ENCODE peak calls at places on chromosomes 5 and 9, in four cellular contexts. One of them, this sample, is unnamed.

GRCh38 chr9:19050637-19051591 is 1.7 kb downstream of the RRAGA start:
- DNase-seq in astrocyte: no peak
- DNase-seq in cardiac fibroblast: no peak
- DNase-seq in GM23248: no peak
- DNase-seq in this sample: no peak

GRCh38 chr5:138305797-138306196 is 25.8 kb downstream of the CDC25C start:
- DNase-seq in astrocyte: no peak
- DNase-seq in cardiac fibroblast: no peak
- DNase-seq in GM23248: no peak
- DNase-seq in this sample: no peak

GRCh38 chr5:177372910-177373309 is 11.3 kb upstream of the SLC34A1 start:
- DNase-seq in astrocyte: no peak
- DNase-seq in cardiac fibroblast: no peak
- DNase-seq in GM23248: no peak
- DNase-seq in this sample: no peak

GRCh38 chr5:9015250-9015936 is 530.5 kb downstream of the SEMA5A start:
- DNase-seq in astrocyte: peak
- DNase-seq in cardiac fibroblast: peak
- DNase-seq in GM23248: peak
- DNase-seq in this sample: no peak

GRCh38 chr9:137459147-137459600 is at the start of gene NSMF:
- DNase-seq in astrocyte: peak
- DNase-seq in cardiac fibroblast: peak
- DNase-seq in GM23248: peak
- DNase-seq in this sample: peak

GRCh38 chr5:11584008-11584407 is 320.2 kb downstream of the CTNND2 start:
- DNase-seq in astrocyte: peak
- DNase-seq in cardiac fibroblast: peak
- DNase-seq in GM23248: no peak
- DNase-seq in this sample: no peak

GRCh38 chr5:23763170-23763569 is 255.8 kb downstream of the PRDM9 start:
- DNase-seq in astrocyte: no peak
- DNase-seq in cardiac fibroblast: no peak
- DNase-seq in GM23248: no peak
- DNase-seq in this sample: no peak

GRCh38 chr9:137387034-137387890 is 35.7 kb downstream of the EXD3 start:
- DNase-seq in astrocyte: no peak
- DNase-seq in cardiac fibroblast: peak
- DNase-seq in GM23248: no peak
- DNase-seq in this sample: no peak

GRCh38 chr5:145825751-145826180 is 9.4 kb downstream of the PRELID2 start:
- DNase-seq in astrocyte: peak
- DNase-seq in cardiac fibroblast: peak
- DNase-seq in GM23248: peak
- DNase-seq in this sample: no peak

GRCh38 chr5:172504736-172505402 is 50.5 kb upstream of the SH3PXD2B start:
- DNase-seq in astrocyte: no peak
- DNase-seq in cardiac fibroblast: no peak
- DNase-seq in GM23248: no peak
- DNase-seq in this sample: no peak

GRCh38 chr5:57358796-57359592 is 123.6 kb downstream of the ACTBL2 start:
- DNase-seq in astrocyte: no peak
- DNase-seq in cardiac fibroblast: no peak
- DNase-seq in GM23248: no peak
- DNase-seq in this sample: no peak

GRCh38 chr9:122133984-122134535 is 25.5 kb downstream of the NDUFA8 start:
- DNase-seq in astrocyte: no peak
- DNase-seq in cardiac fibroblast: no peak
- DNase-seq in GM23248: no peak
- DNase-seq in this sample: no peak

GRCh38 chr5:106121972-106122605 is 1548.6 kb downstream of the EFNA5 start:
- DNase-seq in astrocyte: no peak
- DNase-seq in cardiac fibroblast: peak
- DNase-seq in GM23248: peak
- DNase-seq in this sample: peak

GRCh38 chr9:127446720-127447415 is 4.3 kb downstream of the RPL12 start:
- DNase-seq in astrocyte: no peak
- DNase-seq in cardiac fibroblast: no peak
- DNase-seq in GM23248: no peak
- DNase-seq in this sample: no peak

GRCh38 chr9:137295313-137296213 is 6.5 kb downstream of the NRARP start:
- DNase-seq in astrocyte: no peak
- DNase-seq in cardiac fibroblast: no peak
- DNase-seq in GM23248: peak
- DNase-seq in this sample: peak

DNA sequence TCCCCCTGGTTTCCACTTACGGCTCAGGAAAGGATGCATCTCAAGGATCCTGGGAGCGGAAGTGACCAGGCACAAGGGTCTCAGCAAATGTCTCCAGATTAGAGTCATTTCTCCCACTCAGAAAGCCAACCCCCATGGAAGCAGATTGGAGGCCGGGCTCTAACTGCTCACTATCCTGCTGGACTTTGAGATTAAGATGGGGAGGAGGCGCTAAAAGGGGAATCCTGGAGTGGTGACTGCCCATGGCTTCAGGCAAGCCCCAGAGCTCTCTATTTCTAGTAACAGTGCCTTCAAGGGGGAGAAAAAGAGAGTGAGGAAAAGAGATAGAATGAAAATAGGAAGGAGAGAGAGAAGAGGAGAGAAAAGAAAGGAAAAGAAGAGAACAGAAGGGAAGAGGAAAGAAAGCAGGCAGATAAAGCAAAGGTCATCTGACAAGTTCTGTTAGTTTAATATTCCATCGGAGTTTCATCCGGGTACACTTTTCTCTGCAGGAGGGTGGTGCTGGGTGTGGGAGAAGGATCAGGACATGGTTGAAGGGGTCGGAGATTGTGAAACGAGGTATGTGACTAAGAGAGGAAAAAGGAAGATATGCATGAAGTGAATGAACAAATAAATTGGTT is at the start of gene AGXT2:
- DNase-seq in astrocyte: no peak
- DNase-seq in cardiac fibroblast: no peak
- DNase-seq in GM23248: no peak
- DNase-seq in this sample: no peak
- H3K4me3 ChIP-seq in astrocyte: no peak
- H3K4me3 ChIP-seq in cardiac fibroblast: no peak
- H3K4me3 ChIP-seq in GM23248: no peak
- H3K4me3 ChIP-seq in this sample: no peak

GRCh38 chr9:132589148-132590036 is 7.0 kb downstream of the BARHL1 start:
- DNase-seq in astrocyte: no peak
- DNase-seq in cardiac fibroblast: no peak
- DNase-seq in GM23248: peak
- DNase-seq in this sample: no peak

GRCh38 chr9:132590037-132590317 is 7.6 kb downstream of the BARHL1 start:
- DNase-seq in astrocyte: no peak
- DNase-seq in cardiac fibroblast: no peak
- DNase-seq in GM23248: no peak
- DNase-seq in this sample: no peak

GRCh38 chr9:132588098-132588497 is 5.7 kb downstream of the BARHL1 start:
- DNase-seq in astrocyte: no peak
- DNase-seq in cardiac fibroblast: no peak
- DNase-seq in GM23248: no peak
- DNase-seq in this sample: no peak

GRCh38 chr9:132587484-132587858 is 5.1 kb downstream of the BARHL1 start:
- DNase-seq in astrocyte: no peak
- DNase-seq in cardiac fibroblast: no peak
- DNase-seq in GM23248: no peak
- DNase-seq in this sample: no peak

GRCh38 chr9:132588501-132589147 is 6.2 kb downstream of the BARHL1 start:
- DNase-seq in astrocyte: no peak
- DNase-seq in cardiac fibroblast: no peak
- DNase-seq in GM23248: no peak
- DNase-seq in this sample: no peak
- H3K4me3 ChIP-seq in astrocyte: no peak
- H3K4me3 ChIP-seq in cardiac fibroblast: no peak
- H3K4me3 ChIP-seq in GM23248: no peak
- H3K4me3 ChIP-seq in this sample: no peak

GRCh38 chr5:101783241-101784095 is 512.6 kb downstream of the SLCO4C1 start:
- DNase-seq in astrocyte: no peak
- DNase-seq in cardiac fibroblast: no peak
- DNase-seq in GM23248: no peak
- DNase-seq in this sample: no peak
- H3K4me3 ChIP-seq in astrocyte: peak
- H3K4me3 ChIP-seq in cardiac fibroblast: peak
- H3K4me3 ChIP-seq in GM23248: peak
- H3K4me3 ChIP-seq in this sample: no peak

GRCh38 chr5:73541981-73542380 is 23.5 kb downstream of the ANKRA2 start:
- DNase-seq in astrocyte: peak
- DNase-seq in cardiac fibroblast: no peak
- DNase-seq in GM23248: no peak
- DNase-seq in this sample: no peak
- H3K4me3 ChIP-seq in astrocyte: no peak
- H3K4me3 ChIP-seq in cardiac fibroblast: no peak
- H3K4me3 ChIP-seq in GM23248: no peak
- H3K4me3 ChIP-seq in this sample: no peak

GRCh38 chr9:129559506-129559881 is 61.4 kb downstream of the C9orf50 start:
- DNase-seq in astrocyte: no peak
- DNase-seq in cardiac fibroblast: no peak
- DNase-seq in GM23248: no peak
- DNase-seq in this sample: no peak
- H3K4me3 ChIP-seq in astrocyte: no peak
- H3K4me3 ChIP-seq in cardiac fibroblast: no peak
- H3K4me3 ChIP-seq in GM23248: no peak
- H3K4me3 ChIP-seq in this sample: no peak

GRCh38 chr5:20114536-20114935 is 126.5 kb upstream of the CDH18 start:
- DNase-seq in astrocyte: no peak
- DNase-seq in cardiac fibroblast: no peak
- DNase-seq in GM23248: no peak
- DNase-seq in this sample: no peak

GRCh38 chr5:20113031-20113685 is 125.2 kb upstream of the CDH18 start:
- DNase-seq in astrocyte: peak
- DNase-seq in cardiac fibroblast: peak
- DNase-seq in GM23248: no peak
- DNase-seq in this sample: peak

GRCh38 chr5:20109326-20109725 is 121.3 kb upstream of the CDH18 start:
- DNase-seq in astrocyte: no peak
- DNase-seq in cardiac fibroblast: no peak
- DNase-seq in GM23248: no peak
- DNase-seq in this sample: no peak

DNA sequence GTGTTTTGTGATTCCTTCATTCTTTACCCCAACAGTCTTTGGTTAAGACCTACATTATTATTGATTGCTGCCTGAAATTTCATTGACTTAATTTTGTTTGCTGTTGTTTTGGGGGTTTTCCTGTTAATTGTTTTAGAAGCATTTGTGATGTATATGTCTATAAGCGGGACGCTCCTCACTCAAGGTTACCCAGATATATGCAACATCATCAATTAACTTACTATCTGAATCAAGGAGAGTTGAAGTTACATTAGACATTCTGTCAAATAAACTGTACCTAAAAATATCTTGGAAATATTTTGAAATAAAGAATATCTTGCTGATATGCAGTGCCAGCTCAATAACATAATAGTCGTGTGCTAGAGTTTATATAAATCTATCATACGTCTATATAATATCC is 125.9 kb upstream of the CDH18 start:
- DNase-seq in astrocyte: no peak
- DNase-seq in cardiac fibroblast: no peak
- DNase-seq in GM23248: no peak
- DNase-seq in this sample: no peak
- H3K4me3 ChIP-seq in astrocyte: no peak
- H3K4me3 ChIP-seq in cardiac fibroblast: no peak
- H3K4me3 ChIP-seq in GM23248: no peak
- H3K4me3 ChIP-seq in this sample: no peak

DNA sequence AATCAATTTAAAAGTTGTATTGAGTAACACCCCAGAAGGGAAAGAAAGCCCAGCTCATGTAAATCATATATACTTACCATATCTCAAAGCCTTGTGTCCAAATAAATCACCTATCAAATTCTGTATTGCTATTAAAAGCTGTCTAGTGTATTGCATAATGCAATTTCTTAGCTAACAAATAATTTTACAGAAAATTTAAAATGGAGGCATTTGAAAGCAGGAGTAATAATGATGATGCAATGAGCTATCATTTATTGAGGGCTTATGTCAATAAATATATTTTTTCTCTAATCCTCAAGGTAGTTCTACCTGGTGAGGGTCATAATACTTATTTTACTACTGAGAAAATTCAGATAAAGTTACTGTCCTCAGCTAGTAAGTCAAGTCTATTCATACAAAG is 42.8 kb upstream of the CDK5RAP2 start:
- DNase-seq in astrocyte: no peak
- DNase-seq in cardiac fibroblast: no peak
- DNase-seq in GM23248: no peak
- DNase-seq in this sample: no peak
- H3K4me3 ChIP-seq in astrocyte: no peak
- H3K4me3 ChIP-seq in cardiac fibroblast: no peak
- H3K4me3 ChIP-seq in GM23248: no peak
- H3K4me3 ChIP-seq in this sample: no peak

GRCh38 chr9:130448035-130448624 is 3.4 kb downstream of the ASS1 start:
- DNase-seq in astrocyte: no peak
- DNase-seq in cardiac fibroblast: no peak
- DNase-seq in GM23248: peak
- DNase-seq in this sample: peak

GRCh38 chr9:130448771-130449170 is 4.0 kb downstream of the ASS1 start:
- DNase-seq in astrocyte: peak
- DNase-seq in cardiac fibroblast: no peak
- DNase-seq in GM23248: no peak
- DNase-seq in this sample: no peak

GRCh38 chr9:130445268-130445983 is 665 bp downstream of the ASS1 start:
- DNase-seq in astrocyte: no peak
- DNase-seq in cardiac fibroblast: peak
- DNase-seq in GM23248: peak
- DNase-seq in this sample: peak

GRCh38 chr9:130446111-130446861 is 1.5 kb downstream of the ASS1 start:
- DNase-seq in astrocyte: peak
- DNase-seq in cardiac fibroblast: peak
- DNase-seq in GM23248: peak
- DNase-seq in this sample: peak

DNA sequence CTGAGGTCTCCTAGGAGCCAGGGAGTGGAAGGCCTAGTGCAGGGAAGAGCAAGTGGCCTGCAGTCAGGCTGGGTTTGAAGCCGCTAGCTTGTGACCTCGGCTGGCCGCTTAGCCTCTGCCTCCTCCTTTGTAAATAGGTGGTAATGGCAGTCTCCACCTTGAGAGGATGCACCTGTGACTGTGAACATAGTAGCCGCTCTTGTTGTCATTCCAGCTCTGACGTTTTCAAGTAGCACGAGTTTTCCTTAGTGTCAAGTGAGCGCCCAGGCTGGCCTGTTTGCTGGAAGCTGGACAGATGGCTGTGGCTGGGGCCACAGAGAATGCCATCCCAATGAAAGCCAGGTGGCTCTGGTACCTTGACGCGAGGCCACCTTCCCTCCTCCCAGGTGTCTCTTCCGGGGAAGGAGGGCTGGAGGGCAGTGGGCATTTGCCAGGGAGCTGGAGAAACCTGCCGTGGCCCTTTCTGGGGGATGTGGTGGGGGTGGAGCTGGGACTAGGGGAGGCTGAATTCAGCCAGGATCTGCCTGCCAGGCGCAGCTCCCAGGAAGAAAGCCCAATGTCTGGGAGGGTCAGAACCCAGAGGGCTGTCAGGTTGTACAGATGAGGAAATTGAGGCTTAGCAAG is 2.5 kb downstream of the ASS1 start:
- DNase-seq in astrocyte: no peak
- DNase-seq in cardiac fibroblast: no peak
- DNase-seq in GM23248: no peak
- DNase-seq in this sample: no peak
- H3K4me3 ChIP-seq in astrocyte: no peak
- H3K4me3 ChIP-seq in cardiac fibroblast: no peak
- H3K4me3 ChIP-seq in GM23248: peak
- H3K4me3 ChIP-seq in this sample: peak

This sample was measured in MG63.